ENCODE peak calls at places on chromosomes 11 and 22, in ten cellular contexts. A is mesenchymal stem cell; K is CMK; M is activated naive CD4-positive, alpha-beta T cell treated with Interleukin-2 at 50 U/mL for 16 hours; X is fibroblast of the conjunctiva; V is lower leg skin; C is endodermal cell; O is brain microvascular endothelial cell; F is stimulated activated CD4-positive, alpha-beta T cell treated with anti-CD3 and anti-CD28 coated beads, Interleukin-1b, Interleukin-23, amount 100 ng/mL, for 4 hours; D is ELF-1. Z is an unnamed sample.

GRCh38 chr11:134514354-134514951 is 102.4 kb upstream of the B3GAT1 start:
- DNase-seq in V (peak; percentile 82), K (no peak), O (no peak), D (no peak), F (no peak), M (no peak), X (no peak), A (no peak), C (peak; percentile 44), Z (no peak)

GRCh38 chr11:23555085-23555484 is 694.8 kb upstream of the CCDC179 start:
- DNase-seq in K (no peak), D (no peak), M (no peak), A (peak; percentile 29), C (no peak), X (no peak), O (peak; percentile 54), V (no peak), F (no peak), Z (no peak)

GRCh38 chr11:41784513-41785335 is 325.3 kb upstream of the LRRC4C start:
- DNase-seq in F (no peak), D (no peak), M (no peak), O (no peak), K (no peak), X (no peak), C (no peak), V (no peak), A (peak; percentile 19), Z (no peak)

GRCh38 chr11:67404515-67405195 is 772 bp downstream of the TBC1D10C start:
- DNase-seq in O (no peak), F (peak; percentile 44), M (peak; percentile 60), V (no peak), A (no peak), D (no peak), X (no peak), C (no peak), K (no peak), Z (no peak)

GRCh38 chr11:86174101-86175046 is 70.2 kb upstream of the EED start:
- DNase-seq in C (peak; percentile 31), K (peak; percentile 89), V (peak; percentile 87), M (no peak), O (peak; percentile 96), X (peak; percentile 88), A (peak; percentile 95), F (no peak), D (peak; percentile 50), Z (no peak)

GRCh38 chr11:1390603-1391164 is 950 bp downstream of the BRSK2 start:
- DNase-seq in K (no peak), X (no peak), C (peak; percentile 83), M (no peak), O (no peak), D (peak; percentile 47), A (peak; percentile 15), V (no peak), F (no peak), Z (peak; percentile 83)

GRCh38 chr11:132898021-132898420 is 634.3 kb downstream of the OPCML start:
- DNase-seq in V (no peak), M (no peak), F (no peak), O (peak; percentile 76), C (no peak), D (no peak), K (no peak), X (no peak), A (no peak), Z (no peak)

GRCh38 chr11:128868851-128869671 is 2.0 kb upstream of the KCNJ1 start:
- DNase-seq in F (no peak), X (no peak), O (no peak), C (no peak), V (no peak), D (no peak), K (no peak), M (no peak), A (no peak), Z (no peak)

GRCh38 chr22:48680601-48681000 is 1147.1 kb downstream of the BRD1 start:
- DNase-seq in F (no peak), K (no peak), O (no peak), V (no peak), X (no peak), A (no peak), M (no peak), D (no peak), C (no peak), Z (no peak)

GRCh38 chr11:36062796-36063380 is 119.0 kb downstream of the LDLRAD3 start:
- DNase-seq in M (no peak), C (no peak), V (no peak), X (no peak), K (no peak), O (no peak), F (no peak), D (no peak), A (peak; percentile 53), Z (no peak)

GRCh38 chr11:82718307-82718706 is 15.4 kb downstream of the FAM181B start:
- DNase-seq in O (peak; percentile 40), X (peak; percentile 32), K (no peak), A (peak; percentile 49), M (no peak), V (no peak), C (peak; percentile 73), F (no peak), D (peak; percentile 55), Z (peak; percentile 60)

GRCh38 chr11:99548264-99548663 is 527.5 kb downstream of the CNTN5 start:
- DNase-seq in C (no peak), F (no peak), D (no peak), X (no peak), K (no peak), V (no peak), A (no peak), M (no peak), O (no peak), Z (no peak)

GRCh38 chr22:22422629-22423112 is 85.9 kb downstream of the ZNF280B start:
- DNase-seq in X (peak; percentile 41), M (peak; percentile 63), C (peak; percentile 90), K (peak; percentile 15), V (peak; percentile 86), F (peak; percentile 38), O (peak; percentile 69), A (peak; percentile 48), D (peak; percentile 42), Z (peak; percentile 68)

GRCh38 chr11:100704176-100704575 is 17.1 kb downstream of the ARHGAP42 start:
- DNase-seq in O (no peak), K (no peak), A (no peak), F (no peak), M (no peak), D (no peak), V (no peak), X (no peak), C (no peak), Z (no peak)

GRCh38 chr11:16242806-16243205 is 113.5 kb downstream of the SOX6 start:
- DNase-seq in O (no peak), C (no peak), F (no peak), M (no peak), V (no peak), A (no peak), D (no peak), X (no peak), K (no peak), Z (no peak)

GRCh38 chr11:60872124-60872951 is 5.0 kb downstream of the ZP1 start:
- DNase-seq in F (no peak), V (peak; percentile 74), C (no peak), X (peak; percentile 65), A (peak; percentile 77), O (peak; percentile 76), D (no peak), K (no peak), M (no peak), Z (no peak)

GRCh38 chr22:20641198-20641892 is 132.6 kb upstream of the SERPIND1 start:
- DNase-seq in V (peak; percentile 63), O (no peak), C (peak; percentile 22), K (no peak), F (no peak), M (no peak), X (no peak), A (no peak), D (no peak), Z (no peak)

GRCh38 chr11:110015695-110016094 is 77.5 kb upstream of the ZC3H12C start:
- DNase-seq in F (no peak), O (no peak), K (no peak), A (no peak), C (no peak), X (no peak), M (no peak), V (no peak), D (no peak), Z (no peak)

GRCh38 chr11:122146475-122146874 is 30.5 kb upstream of the BLID start:
- DNase-seq in V (no peak), D (no peak), M (no peak), X (no peak), C (no peak), F (no peak), A (no peak), O (peak; percentile 47), K (no peak), Z (no peak)

GRCh38 chr11:3644817-3645235 is at the start of gene ART1:
- DNase-seq in K (no peak), V (no peak), O (no peak), X (no peak), D (no peak), A (no peak), F (no peak), C (no peak), M (no peak), Z (no peak)

GRCh38 chr11:17954395-17955252 is 58.2 kb downstream of the SERGEF start:
- DNase-seq in C (no peak), M (no peak), V (no peak), X (no peak), O (no peak), F (no peak), A (peak; percentile 24), D (no peak), K (no peak), Z (no peak)

GRCh38 chr22:30348837-30349236 is 7.9 kb downstream of the SF3A1 start:
- DNase-seq in C (no peak), F (no peak), V (no peak), D (no peak), X (peak; percentile 32), M (no peak), K (no peak), O (no peak), A (no peak), Z (no peak)

GRCh38 chr22:36797334-36797733 is 19.5 kb downstream of the PVALB start:
- DNase-seq in A (no peak), C (no peak), X (no peak), D (no peak), F (no peak), V (no peak), M (no peak), K (no peak), O (no peak), Z (no peak)

GRCh38 chr11:76670475-76671235 is at the start of gene LRRC32:
- DNase-seq in X (no peak), D (peak; percentile 46), O (no peak), F (peak; percentile 8), K (no peak), M (peak; percentile 37), V (peak; percentile 92), A (no peak), C (peak; percentile 80), Z (peak; percentile 86)

GRCh38 chr22:25736378-25737011 is 5.5 kb upstream of the MYO18B start:
- DNase-seq in O (no peak), C (peak; percentile 21), X (no peak), V (no peak), K (no peak), A (no peak), D (no peak), F (no peak), M (no peak), Z (no peak)